ENCODE peak calls at places on chromosome 6, in six cellular contexts. One of them, this sample, is unnamed.
A peak's percentile ranks its signal among the peaks of the same experiment; 100 is the strongest.

GRCh38 chr6:52087498-52087999 is at the start of gene PKHD1:
- DNase-seq in transverse colon: peak; percentile 25
- DNase-seq in BE2C: no peak
- DNase-seq in skeletal muscle cell: no peak
- DNase-seq in fibroblast of mammary gland: peak; percentile 18
- DNase-seq in lower leg skin: no peak
- DNase-seq in this sample: peak; percentile 4

GRCh38 chr6:125041740-125042459 is 79.7 kb downstream of the RNF217 start:
- DNase-seq in fibroblast of mammary gland: peak; percentile 76
- DNase-seq in skeletal muscle cell: peak; percentile 50
- DNase-seq in lower leg skin: no peak
- DNase-seq in transverse colon: no peak
- DNase-seq in BE2C: no peak
- DNase-seq in this sample: peak; percentile 66

GRCh38 chr6:31822038-31822821 is 5.3 kb upstream of the HSPA1B start:
- DNase-seq in transverse colon: peak; percentile 92
- DNase-seq in lower leg skin: peak; percentile 97
- DNase-seq in skeletal muscle cell: peak; percentile 41
- DNase-seq in BE2C: peak; percentile 42
- DNase-seq in fibroblast of mammary gland: peak; percentile 85
- DNase-seq in this sample: peak; percentile 93

GRCh38 chr6:122568865-122569264 is 41.3 kb upstream of the PKIB start:
- DNase-seq in transverse colon: peak; percentile 70
- DNase-seq in lower leg skin: no peak
- DNase-seq in BE2C: no peak
- DNase-seq in skeletal muscle cell: no peak
- DNase-seq in fibroblast of mammary gland: no peak
- DNase-seq in this sample: no peak

GRCh38 chr6:126033696-126034095 is 47.4 kb downstream of the TRMT11 start:
- DNase-seq in BE2C: peak; percentile 52
- DNase-seq in transverse colon: peak; percentile 19
- DNase-seq in skeletal muscle cell: peak; percentile 60
- DNase-seq in fibroblast of mammary gland: peak; percentile 92
- DNase-seq in lower leg skin: no peak
- DNase-seq in this sample: peak; percentile 97

GRCh38 chr6:18302561-18303439 is 38.5 kb upstream of the DEK start:
- DNase-seq in skeletal muscle cell: no peak
- DNase-seq in fibroblast of mammary gland: peak; percentile 45
- DNase-seq in BE2C: no peak
- DNase-seq in lower leg skin: no peak
- DNase-seq in transverse colon: no peak
- DNase-seq in this sample: peak; percentile 19

GRCh38 chr6:79544299-79544927 is 7.2 kb upstream of the LCA5 start:
- DNase-seq in BE2C: no peak
- DNase-seq in transverse colon: no peak
- DNase-seq in skeletal muscle cell: peak; percentile 19
- DNase-seq in lower leg skin: no peak
- DNase-seq in fibroblast of mammary gland: peak; percentile 55
- DNase-seq in this sample: peak; percentile 58

GRCh38 chr6:106511274-106512047 is 117.8 kb downstream of the RTN4IP1 start:
- DNase-seq in transverse colon: peak; percentile 39
- DNase-seq in fibroblast of mammary gland: peak; percentile 48
- DNase-seq in BE2C: no peak
- DNase-seq in skeletal muscle cell: no peak
- DNase-seq in lower leg skin: peak; percentile 89
- DNase-seq in this sample: peak; percentile 63

GRCh38 chr6:98928688-98929087 is 19.1 kb downstream of the FBXL4 start:
- DNase-seq in transverse colon: no peak
- DNase-seq in BE2C: no peak
- DNase-seq in skeletal muscle cell: no peak
- DNase-seq in fibroblast of mammary gland: no peak
- DNase-seq in lower leg skin: no peak
- DNase-seq in this sample: no peak

GRCh38 chr6:98929498-98930060 is 18.2 kb downstream of the FBXL4 start:
- DNase-seq in BE2C: no peak
- DNase-seq in skeletal muscle cell: no peak
- DNase-seq in fibroblast of mammary gland: peak; percentile 47
- DNase-seq in lower leg skin: no peak
- DNase-seq in transverse colon: no peak
- DNase-seq in this sample: peak; percentile 13

GRCh38 chr6:98931710-98932109 is 16.0 kb downstream of the FBXL4 start:
- DNase-seq in fibroblast of mammary gland: no peak
- DNase-seq in BE2C: peak; percentile 57
- DNase-seq in skeletal muscle cell: no peak
- DNase-seq in transverse colon: no peak
- DNase-seq in lower leg skin: no peak
- DNase-seq in this sample: no peak

GRCh38 chr6:98927534-98927933 is 20.2 kb downstream of the FBXL4 start:
- DNase-seq in transverse colon: no peak
- DNase-seq in fibroblast of mammary gland: no peak
- DNase-seq in skeletal muscle cell: no peak
- DNase-seq in BE2C: peak; percentile 54
- DNase-seq in lower leg skin: no peak
- DNase-seq in this sample: no peak

GRCh38 chr6:98932424-98932823 is 15.3 kb downstream of the FBXL4 start:
- DNase-seq in lower leg skin: no peak
- DNase-seq in skeletal muscle cell: no peak
- DNase-seq in transverse colon: no peak
- DNase-seq in BE2C: no peak
- DNase-seq in fibroblast of mammary gland: no peak
- DNase-seq in this sample: no peak
- H3K4me3 ChIP-seq in lower leg skin: no peak overlapping the region
- H3K4me3 ChIP-seq in skeletal muscle cell: no peak overlapping the region
- H3K4me3 ChIP-seq in transverse colon: no peak overlapping the region
- H3K4me3 ChIP-seq in BE2C: no peak overlapping the region
- H3K4me3 ChIP-seq in fibroblast of mammary gland: no peak overlapping the region
- H3K4me3 ChIP-seq in this sample: no peak overlapping the region

GRCh38 chr6:56953597-56954388 is 1.1 kb upstream of the BEND6 start:
- DNase-seq in transverse colon: peak; percentile 8
- DNase-seq in BE2C: peak; percentile 6
- DNase-seq in lower leg skin: no peak
- DNase-seq in fibroblast of mammary gland: peak; percentile 19
- DNase-seq in skeletal muscle cell: no peak
- DNase-seq in this sample: peak; percentile 34

GRCh38 chr6:56949925-56950495 is 4.9 kb upstream of the BEND6 start:
- DNase-seq in transverse colon: no peak
- DNase-seq in lower leg skin: no peak
- DNase-seq in BE2C: no peak
- DNase-seq in fibroblast of mammary gland: no peak
- DNase-seq in skeletal muscle cell: no peak
- DNase-seq in this sample: peak; percentile 45

GRCh38 chr6:56949261-56949660 is 5.6 kb upstream of the BEND6 start:
- DNase-seq in fibroblast of mammary gland: peak; percentile 37
- DNase-seq in skeletal muscle cell: no peak
- DNase-seq in lower leg skin: no peak
- DNase-seq in transverse colon: no peak
- DNase-seq in BE2C: no peak
- DNase-seq in this sample: peak; percentile 36

GRCh38 chr6:56947931-56948330 is 7.0 kb upstream of the BEND6 start:
- DNase-seq in transverse colon: no peak
- DNase-seq in fibroblast of mammary gland: no peak
- DNase-seq in lower leg skin: no peak
- DNase-seq in skeletal muscle cell: no peak
- DNase-seq in BE2C: no peak
- DNase-seq in this sample: no peak

GRCh38 chr6:56951049-56951816 is 3.7 kb upstream of the BEND6 start:
- DNase-seq in fibroblast of mammary gland: peak; percentile 38
- DNase-seq in skeletal muscle cell: no peak
- DNase-seq in transverse colon: no peak
- DNase-seq in BE2C: no peak
- DNase-seq in lower leg skin: no peak
- DNase-seq in this sample: peak; percentile 46
- H3K4me3 ChIP-seq in fibroblast of mammary gland: no peak overlapping the region
- H3K4me3 ChIP-seq in skeletal muscle cell: no peak overlapping the region
- H3K4me3 ChIP-seq in transverse colon: no peak overlapping the region
- H3K4me3 ChIP-seq in BE2C: no peak overlapping the region
- H3K4me3 ChIP-seq in lower leg skin: no peak overlapping the region
- H3K4me3 ChIP-seq in this sample: peak overlapping the region; percentile 29

GRCh38 chr6:28764014-28764723 is 159.6 kb downstream of the TRIM27 start:
- DNase-seq in skeletal muscle cell: no peak
- DNase-seq in fibroblast of mammary gland: no peak
- DNase-seq in transverse colon: no peak
- DNase-seq in lower leg skin: no peak
- DNase-seq in BE2C: peak; percentile 52
- DNase-seq in this sample: no peak
- H3K4me3 ChIP-seq in skeletal muscle cell: no peak overlapping the region
- H3K4me3 ChIP-seq in fibroblast of mammary gland: no peak overlapping the region
- H3K4me3 ChIP-seq in transverse colon: no peak overlapping the region
- H3K4me3 ChIP-seq in lower leg skin: no peak overlapping the region
- H3K4me3 ChIP-seq in BE2C: peak overlapping the region; percentile 49
- H3K4me3 ChIP-seq in this sample: no peak overlapping the region

DNA sequence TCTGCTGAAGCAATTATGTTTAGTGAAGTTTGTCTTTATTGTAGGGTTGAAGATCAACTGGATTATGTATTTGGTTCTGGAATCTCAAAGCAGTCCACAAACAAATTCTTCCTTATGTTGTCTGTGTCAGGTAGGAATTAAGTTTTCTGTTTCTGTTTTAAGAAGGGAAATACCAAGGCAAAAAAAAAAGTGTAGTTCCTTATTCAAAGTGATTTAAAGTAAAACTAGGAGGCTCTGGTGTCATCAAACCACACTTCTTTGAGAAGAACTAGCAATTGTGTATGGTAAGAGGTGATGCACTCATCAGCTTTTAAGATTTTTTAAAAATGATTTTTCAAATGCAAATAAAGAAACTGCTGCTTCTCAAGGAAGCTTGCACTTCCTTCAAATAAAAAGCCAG is 1.9 kb downstream of the FAM135A start:
- DNase-seq in transverse colon: no peak
- DNase-seq in skeletal muscle cell: no peak
- DNase-seq in BE2C: no peak
- DNase-seq in fibroblast of mammary gland: no peak
- DNase-seq in lower leg skin: no peak
- DNase-seq in this sample: no peak
- H3K4me3 ChIP-seq in transverse colon: no peak overlapping the region
- H3K4me3 ChIP-seq in skeletal muscle cell: no peak overlapping the region
- H3K4me3 ChIP-seq in BE2C: peak overlapping the region; percentile 96
- H3K4me3 ChIP-seq in fibroblast of mammary gland: no peak overlapping the region
- H3K4me3 ChIP-seq in lower leg skin: no peak overlapping the region
- H3K4me3 ChIP-seq in this sample: no peak overlapping the region

This sample was measured in fibroblast of the aortic adventitia.